ENCODE peak calls at places on chromosome 5, in six cellular contexts. Z, I, B, L, S and C are unnamed samples.

GRCh38 chr5:167861134-167861930 is 430.1 kb upstream of the WWC1 start:
- DNase-seq in L (no peak), B (no peak), I (no peak), S (no peak), Z (no peak), C (no peak)

GRCh38 chr5:158858011-158858410 is 241.7 kb downstream of the EBF1 start:
- DNase-seq in L (no peak), B (no peak), Z (no peak), I (no peak), S (no peak), C (no peak)

GRCh38 chr5:54361683-54362411 is 51.5 kb upstream of the ARL15 start:
- DNase-seq in Z (no peak), I (no peak), S (no peak), B (no peak), L (no peak), C (no peak)

GRCh38 chr5:95817430-95817829 is 5.1 kb downstream of the GLRX start:
- DNase-seq in Z (no peak), I (no peak), B (no peak), L (no peak), S (no peak), C (no peak)

GRCh38 chr5:170223349-170223748 is 9.4 kb upstream of the C5orf58 start:
- DNase-seq in I (no peak), B (no peak), S (no peak), L (no peak), Z (no peak), C (no peak)

GRCh38 chr5:2755811-2756210 is 4.3 kb upstream of the IRX2 start:
- DNase-seq in B (no peak), L (peak), Z (no peak), S (no peak), I (no peak), C (no peak)

GRCh38 chr5:139788294-139788875 is 7.2 kb upstream of the PSD2 start:
- DNase-seq in B (no peak), Z (no peak), S (no peak), I (no peak), L (no peak), C (no peak)

GRCh38 chr5:119336846-119337564 is 18.8 kb upstream of the TNFAIP8 start:
- DNase-seq in I (no peak), S (no peak), B (no peak), Z (no peak), L (no peak), C (no peak)

GRCh38 chr5:66981705-66982387 is 214.8 kb downstream of the CD180 start:
- DNase-seq in B (no peak), L (no peak), Z (no peak), I (no peak), S (no peak), C (no peak)

GRCh38 chr5:1212881-1213280 is 11.5 kb downstream of the SLC6A19 start:
- DNase-seq in L (no peak), Z (no peak), I (no peak), S (no peak), B (no peak), C (no peak)

GRCh38 chr5:79318935-79319614 is 83.1 kb downstream of the JMY start:
- DNase-seq in Z (no peak), I (no peak), L (no peak), S (no peak), B (peak), C (no peak)

GRCh38 chr5:77390795-77391194 is 101.3 kb downstream of the WDR41 start:
- DNase-seq in Z (no peak), L (no peak), B (peak), I (no peak), S (no peak), C (no peak)

GRCh38 chr5:57710126-57710525 is 227.5 kb upstream of the ACTBL2 start:
- DNase-seq in B (no peak), L (no peak), Z (no peak), I (no peak), S (no peak), C (no peak)

GRCh38 chr5:120734033-120734432 is 269.9 kb downstream of the PRR16 start:
- DNase-seq in B (no peak), Z (no peak), L (no peak), I (no peak), S (no peak), C (no peak)

GRCh38 chr5:120730214-120730613 is 266.1 kb downstream of the PRR16 start:
- DNase-seq in S (no peak), Z (no peak), I (no peak), B (no peak), L (no peak), C (no peak)

GRCh38 chr5:120738568-120738967 is 274.5 kb downstream of the PRR16 start:
- DNase-seq in I (no peak), L (no peak), S (no peak), B (no peak), Z (no peak), C (no peak)

GRCh38 chr5:120740989-120741388 is 276.9 kb downstream of the PRR16 start:
- DNase-seq in B (no peak), I (no peak), Z (no peak), S (no peak), L (no peak), C (no peak)

DNA sequence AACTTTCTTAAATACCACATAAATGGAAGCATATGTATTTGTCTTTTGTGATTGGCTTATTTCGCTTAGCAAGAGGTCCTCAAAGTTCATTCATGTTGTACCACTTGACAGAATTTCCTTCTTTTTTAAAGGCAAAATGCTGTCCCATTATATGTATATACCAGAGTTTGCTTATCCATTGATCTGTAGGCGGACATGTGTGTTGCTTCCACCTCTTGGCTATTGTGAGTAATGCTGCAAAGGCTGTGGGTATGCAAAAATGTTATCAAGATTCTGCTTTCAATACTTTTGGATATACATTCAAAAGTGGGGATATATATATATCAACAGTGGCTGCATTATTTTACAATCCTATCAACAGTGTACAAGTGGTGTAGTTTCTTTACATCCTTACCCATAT is 271.0 kb downstream of the PRR16 start:
- DNase-seq in L (no peak), B (no peak), S (no peak), I (no peak), Z (no peak), C (no peak)
- TF ChIP-seq CTCF in L (no peak), B (no peak), S (no peak), I (no peak), Z (no peak), C (no peak)

GRCh38 chr5:21807953-21808352 is 1045.2 kb downstream of the CDH12 start:
- DNase-seq in Z (no peak), B (no peak), I (no peak), L (no peak), S (no peak), C (no peak)

GRCh38 chr5:21806943-21807342 is 1046.2 kb downstream of the CDH12 start:
- DNase-seq in S (peak), B (no peak), I (no peak), Z (no peak), L (no peak), C (no peak)

GRCh38 chr5:21806271-21806670 is 1046.9 kb downstream of the CDH12 start:
- DNase-seq in B (no peak), L (no peak), Z (no peak), I (no peak), S (no peak), C (no peak)

GRCh38 chr5:21810737-21811316 is 1042.3 kb downstream of the CDH12 start:
- DNase-seq in B (no peak), I (peak), S (no peak), Z (no peak), L (no peak), C (no peak)
- TF ChIP-seq CTCF in B (peak), I (peak), S (no peak), Z (peak), L (no peak), C (peak)

GRCh38 chr5:116671211-116671736 is 96.7 kb upstream of the SEMA6A start:
- DNase-seq in B (no peak), S (no peak), L (no peak), Z (peak), I (no peak), C (peak)
- TF ChIP-seq CTCF in B (no peak), S (no peak), L (no peak), Z (no peak), I (no peak), C (no peak)

DNA sequence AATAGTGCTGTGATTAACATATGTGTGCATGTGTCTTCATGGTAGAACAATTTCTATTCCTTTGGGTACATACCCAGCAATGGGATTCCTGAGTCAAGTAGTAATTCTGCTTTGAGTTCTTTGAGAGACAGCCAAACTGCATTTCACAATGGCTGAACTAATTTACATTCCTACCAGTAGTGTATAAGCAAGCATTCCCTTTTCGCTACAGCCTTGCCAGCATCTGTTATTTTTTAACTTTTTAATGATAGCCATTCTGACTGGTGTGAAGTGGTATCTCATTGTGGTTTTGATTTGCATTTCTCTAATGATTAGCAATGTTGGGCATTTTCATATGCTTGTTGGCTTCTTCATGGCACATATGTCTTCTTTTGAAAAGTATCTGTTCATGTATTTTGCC is 308.5 kb downstream of the ARRDC3 start:
- DNase-seq in B (peak), Z (no peak), L (no peak), I (no peak), S (no peak), C (no peak)
- TF ChIP-seq CTCF in B (peak), Z (no peak), L (no peak), I (no peak), S (no peak), C (no peak)

GRCh38 chr5:181043285-181044092 is 3.4 kb downstream of the BTNL9 start:
- DNase-seq in I (peak), B (no peak), L (peak), S (no peak), Z (no peak), C (no peak)

GRCh38 chr5:181044093-181044599 is 4.1 kb downstream of the BTNL9 start:
- DNase-seq in L (no peak), S (no peak), Z (no peak), B (no peak), I (no peak), C (no peak)

GRCh38 chr5:181047288-181047687 is 7.2 kb downstream of the BTNL9 start:
- DNase-seq in S (no peak), I (no peak), L (no peak), B (no peak), Z (no peak), C (no peak)

GRCh38 chr5:181044662-181045305 is 4.7 kb downstream of the BTNL9 start:
- DNase-seq in L (peak), S (no peak), Z (no peak), I (no peak), B (no peak), C (no peak)

DNA sequence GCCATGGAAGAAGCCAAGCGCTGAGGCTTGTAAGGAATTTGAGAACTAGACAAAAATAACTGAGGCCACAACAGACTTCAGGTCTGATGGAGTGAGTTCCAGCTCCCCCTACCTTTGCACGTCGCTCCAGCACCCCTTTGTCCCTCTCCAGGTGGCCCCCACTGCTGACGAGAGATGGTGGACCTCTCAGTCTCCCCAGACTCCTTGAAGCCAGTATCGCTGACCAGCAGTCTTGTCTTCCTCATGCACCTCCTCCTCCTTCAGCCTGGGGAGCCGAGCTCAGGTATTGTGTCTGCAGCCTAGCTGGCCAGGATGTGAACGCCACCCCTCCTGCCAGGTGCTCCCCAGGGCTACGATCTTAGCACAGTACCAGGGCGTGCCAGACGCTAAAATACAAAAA is 5.2 kb downstream of the BTNL9 start:
- DNase-seq in Z (no peak), I (no peak), S (no peak), L (peak), B (no peak), C (no peak)
- TF ChIP-seq CTCF in Z (no peak), I (no peak), S (no peak), L (no peak), B (no peak), C (no peak)

DNA sequence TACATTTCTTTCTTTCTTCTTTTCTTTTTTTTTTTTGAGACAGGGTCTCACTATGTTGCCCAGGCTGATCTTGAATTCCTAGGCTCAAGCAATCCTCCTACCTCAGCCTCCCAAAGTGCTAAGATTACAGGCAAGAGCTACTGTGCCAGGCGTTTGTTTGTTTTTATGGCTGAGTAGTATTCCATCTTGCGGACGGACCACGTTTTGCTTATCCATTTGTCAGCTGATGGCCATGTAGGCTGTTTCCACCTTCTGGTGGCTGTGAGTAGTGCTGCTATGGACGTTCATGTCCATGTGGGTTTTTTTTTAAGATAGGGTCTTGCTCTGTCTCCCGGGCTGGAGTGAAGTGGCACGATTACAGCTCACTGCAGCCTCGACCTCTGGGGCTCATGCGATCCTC is 2.5 kb downstream of the DOK3 start:
- DNase-seq in Z (no peak), S (no peak), I (no peak), L (no peak), B (no peak), C (no peak)
- TF ChIP-seq CTCF in Z (no peak), S (no peak), I (peak), L (no peak), B (peak), C (peak)

DNA sequence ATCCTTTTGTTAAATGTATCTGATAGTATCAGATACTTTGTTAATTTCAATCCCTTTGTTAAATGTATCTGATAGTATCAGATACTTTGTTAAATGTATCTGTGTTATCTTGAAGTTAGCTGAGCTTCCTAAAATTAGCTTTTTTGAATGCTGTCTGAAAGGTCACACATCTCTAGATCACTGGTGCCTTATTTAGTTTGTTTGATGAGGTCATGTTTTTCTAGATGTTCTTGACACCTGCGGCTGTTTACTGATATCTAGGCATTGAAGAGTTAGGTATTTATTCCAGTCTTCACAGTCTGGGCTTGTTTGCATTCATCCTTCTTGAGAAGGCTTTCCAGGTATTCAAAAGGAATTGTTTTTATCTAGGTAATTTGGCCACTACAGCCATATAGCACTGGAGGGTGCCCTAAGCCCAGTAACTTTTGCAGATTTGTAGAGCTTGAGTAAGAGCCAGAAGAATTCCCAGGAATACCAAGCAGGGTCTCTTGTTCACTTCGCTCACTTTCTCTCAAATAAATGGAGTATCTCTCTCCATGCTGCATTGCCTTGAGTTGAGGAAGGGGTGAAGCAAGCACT is 435.4 kb upstream of the GRAMD2B start:
- DNase-seq in L (no peak), I (no peak), S (no peak), B (no peak), Z (no peak), C (no peak)
- TF ChIP-seq CTCF in L (no peak), I (no peak), S (no peak), B (peak), Z (no peak), C (no peak)

DNA sequence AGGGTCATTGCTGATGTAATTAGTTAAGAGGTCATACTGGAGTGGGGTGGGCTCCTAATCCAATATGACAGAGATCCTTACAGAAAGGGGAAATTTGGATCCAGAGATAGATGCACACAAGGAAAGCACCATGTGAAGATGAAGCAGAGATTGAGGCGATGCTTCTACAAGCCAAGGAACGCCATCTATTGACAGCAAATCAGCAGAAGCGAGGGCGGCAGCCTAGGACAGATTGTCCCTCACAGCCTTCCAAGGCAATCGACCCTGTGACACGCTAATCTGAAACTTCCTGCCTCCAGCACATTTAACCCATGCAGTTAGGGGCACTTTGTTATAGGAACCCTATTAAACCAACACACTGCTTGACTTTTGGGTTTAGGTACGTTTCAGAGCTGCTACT is 285.1 kb upstream of the DAP start:
- DNase-seq in S (no peak), Z (no peak), L (no peak), B (no peak), I (no peak), C (no peak)
- TF ChIP-seq CTCF in S (no peak), Z (no peak), L (no peak), B (peak), I (peak), C (peak)

GRCh38 chr5:73783823-73784222 is 157.8 kb downstream of the ARHGEF28 start:
- DNase-seq in S (no peak), L (no peak), B (no peak), I (no peak), Z (no peak), C (no peak)
- TF ChIP-seq CTCF in S (no peak), L (no peak), B (peak), I (peak), Z (no peak), C (no peak)

GRCh38 chr5:71932649-71933338 is 174.5 kb upstream of the MAP1B start:
- DNase-seq in B (no peak), L (peak), I (peak), S (no peak), Z (no peak), C (no peak)
- TF ChIP-seq CTCF in B (no peak), L (no peak), I (no peak), S (no peak), Z (no peak), C (no peak)